ENCODE peak calls at places on chromosomes 16 and 17, in five cellular contexts. U is sigmoid colon, O is H9, E is lung, Y is cardiac fibroblast. J is an unnamed sample.

GRCh38 chr16:89031715-89032659 is 55.0 kb upstream of the CBFA2T3 start:
- DNase-seq in U (no peak), O (no peak), E (peak; percentile 42), Y (no peak), J (no peak)

GRCh38 chr16:53415504-53415903 is 18.8 kb upstream of the RBL2 start:
- DNase-seq in U (no peak), O (peak; percentile 66), E (no peak), Y (no peak), J (peak; percentile 29)

GRCh38 chr16:1953734-1954133 is 755 bp downstream of the RPL3L start:
- DNase-seq in U (no peak), O (no peak), E (no peak), Y (no peak), J (no peak)

GRCh38 chr16:27690604-27691003 is 140.7 kb downstream of the KATNIP start:
- DNase-seq in U (no peak), O (peak; percentile 52), E (no peak), Y (peak; percentile 42), J (peak; percentile 9)

GRCh38 chr16:57266531-57267268 is 17.8 kb downstream of the PLLP start:
- DNase-seq in U (no peak), O (no peak), E (no peak), Y (no peak), J (peak; percentile 37)

GRCh38 chr17:31413871-31414589 is 22.6 kb downstream of the RAB11FIP4 start:
- DNase-seq in U (peak; percentile 56), O (no peak), E (no peak), Y (peak; percentile 73), J (peak; percentile 61)

GRCh38 chr16:70772493-70772892 is 28.5 kb downstream of the VAC14 start:
- DNase-seq in U (no peak), O (no peak), E (no peak), Y (peak; percentile 69), J (no peak)

GRCh38 chr17:21539146-21539545 is 153.2 kb upstream of the KCNJ18 start:
- DNase-seq in U (no peak), O (no peak), E (no peak), Y (peak; percentile 67), J (peak; percentile 35)

GRCh38 chr16:85615014-85615851 is 2.1 kb downstream of the GSE1 start:
- DNase-seq in U (no peak), O (peak; percentile 70), E (peak; percentile 87), Y (no peak), J (peak; percentile 92)

GRCh38 chr16:12775689-12776236 is 27.9 kb downstream of the CPPED1 start:
- DNase-seq in U (no peak), O (no peak), E (no peak), Y (no peak), J (no peak)

GRCh38 chr16:82658796-82659195 is 32.0 kb downstream of the CDH13 start:
- DNase-seq in U (no peak), O (no peak), E (no peak), Y (no peak), J (no peak)

GRCh38 chr16:86462334-86463084 is 47.8 kb upstream of the FOXF1 start:
- DNase-seq in U (peak; percentile 98), O (no peak), E (no peak), Y (no peak), J (no peak)

GRCh38 chr17:46944931-46945330 is 22.0 kb downstream of the GOSR2 start:
- DNase-seq in U (no peak), O (no peak), E (no peak), Y (no peak), J (no peak)

GRCh38 chr17:27601975-27602302 is 29.0 kb upstream of the LGALS9 start:
- DNase-seq in U (no peak), O (no peak), E (no peak), Y (no peak), J (no peak)
- TF ChIP-seq CTCF in U (no peak), O (peak; percentile 7), E (no peak), Y (no peak), J (no peak)

GRCh38 chr17:82107341-82107860 is 9.4 kb upstream of the FASN start:
- DNase-seq in U (peak; percentile 67), O (no peak), E (no peak), Y (no peak), J (no peak)

GRCh38 chr17:82104797-82105416 is 6.9 kb upstream of the FASN start:
- DNase-seq in U (no peak), O (no peak), E (no peak), Y (no peak), J (no peak)

GRCh38 chr17:82106697-82107305 is 8.8 kb upstream of the FASN start:
- DNase-seq in U (peak; percentile 61), O (no peak), E (no peak), Y (no peak), J (no peak)

GRCh38 chr17:82105417-82105881 is 7.4 kb upstream of the FASN start:
- DNase-seq in U (peak; percentile 64), O (no peak), E (no peak), Y (no peak), J (no peak)

GRCh38 chr17:82105882-82106696 is 8.1 kb upstream of the FASN start:
- DNase-seq in U (peak; percentile 73), O (peak; percentile 95), E (peak; percentile 81), Y (peak; percentile 50), J (peak; percentile 91)
- TF ChIP-seq CTCF in U (no peak), O (peak; percentile 67), E (no peak), Y (peak; percentile 53), J (peak; percentile 28)

DNA sequence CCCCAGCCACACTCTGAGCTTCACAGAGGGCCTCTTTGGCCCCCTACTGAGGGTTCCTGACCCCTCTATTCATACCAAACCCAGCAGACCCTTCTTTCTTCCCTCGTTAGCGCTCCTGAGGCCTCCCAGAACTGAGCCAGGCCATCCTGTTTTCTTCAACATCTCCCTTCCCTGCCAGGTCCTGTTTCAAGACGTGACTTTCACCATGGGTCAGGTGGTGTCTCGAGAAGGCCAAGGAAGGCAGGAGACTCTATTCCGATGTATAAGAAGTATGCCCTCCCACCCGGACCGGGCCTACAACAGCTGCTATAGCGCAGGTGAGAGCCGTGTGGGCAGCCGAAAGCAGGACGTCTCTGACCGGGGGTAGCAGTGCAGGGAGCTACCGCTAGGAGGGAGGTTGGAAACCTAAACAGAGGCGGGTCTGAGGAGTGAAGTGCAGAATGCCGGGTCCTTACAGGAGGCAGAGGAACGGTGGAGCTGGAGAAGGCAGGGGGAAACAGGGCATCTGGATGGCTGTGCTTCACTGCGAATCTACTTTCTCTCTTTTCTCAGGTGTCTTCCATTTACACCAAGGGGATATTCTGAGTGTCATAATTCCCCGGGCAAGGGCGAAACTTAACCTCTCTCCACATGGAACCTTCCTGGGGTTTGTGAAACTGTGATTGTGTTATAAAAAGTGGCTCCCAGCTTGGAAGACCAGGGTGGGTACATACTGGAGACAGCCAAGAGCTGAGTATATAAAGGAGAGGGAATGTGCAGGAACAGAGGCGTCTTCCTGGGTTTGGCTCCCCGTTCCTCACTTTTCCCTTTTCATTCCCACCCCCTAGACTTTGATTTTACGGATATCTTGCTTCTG is 1.3 kb upstream of the SENP3 start:
- DNase-seq in U (peak; percentile 86), O (peak; percentile 94), E (peak; percentile 67), Y (peak; percentile 65), J (no peak)
- TF ChIP-seq CTCF in U (peak; percentile 82), O (peak; percentile 65), E (no peak), Y (peak; percentile 86), J (peak; percentile 37)

DNA sequence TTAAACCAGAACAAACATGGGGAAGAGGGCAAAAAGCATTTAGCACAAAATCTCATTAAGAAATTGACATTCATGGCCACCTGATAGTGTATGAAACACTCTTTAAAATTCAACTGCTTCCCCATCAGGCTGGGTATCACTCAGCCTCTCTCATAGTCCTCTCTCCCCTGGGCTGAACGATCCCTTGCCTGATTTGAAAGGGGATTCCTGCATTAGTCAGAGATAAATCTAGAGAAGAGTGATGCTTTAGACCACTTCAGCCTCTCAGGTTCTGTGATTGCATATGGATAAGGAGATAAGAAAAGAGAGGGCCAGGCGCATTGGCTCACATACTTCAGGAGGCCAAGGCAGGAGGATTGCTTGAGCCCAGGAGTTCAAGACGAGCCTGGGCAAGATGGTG is 280.0 kb downstream of the SOX9 start:
- DNase-seq in U (no peak), O (no peak), E (no peak), Y (no peak), J (no peak)
- TF ChIP-seq CTCF in U (no peak), O (no peak), E (no peak), Y (no peak), J (no peak)

GRCh38 chr17:40298726-40299125 is 10.3 kb upstream of the RARA start:
- DNase-seq in U (no peak), O (no peak), E (no peak), Y (no peak), J (no peak)

GRCh38 chr17:40303706-40304450 is 5.1 kb upstream of the RARA start:
- DNase-seq in U (peak; percentile 95), O (no peak), E (no peak), Y (peak; percentile 77), J (no peak)

GRCh38 chr17:40304464-40304863 is 4.5 kb upstream of the RARA start:
- DNase-seq in U (peak; percentile 74), O (no peak), E (no peak), Y (peak; percentile 74), J (no peak)

GRCh38 chr17:40303009-40303657 is 5.8 kb upstream of the RARA start:
- DNase-seq in U (no peak), O (no peak), E (peak; percentile 57), Y (peak; percentile 82), J (peak; percentile 70)

DNA sequence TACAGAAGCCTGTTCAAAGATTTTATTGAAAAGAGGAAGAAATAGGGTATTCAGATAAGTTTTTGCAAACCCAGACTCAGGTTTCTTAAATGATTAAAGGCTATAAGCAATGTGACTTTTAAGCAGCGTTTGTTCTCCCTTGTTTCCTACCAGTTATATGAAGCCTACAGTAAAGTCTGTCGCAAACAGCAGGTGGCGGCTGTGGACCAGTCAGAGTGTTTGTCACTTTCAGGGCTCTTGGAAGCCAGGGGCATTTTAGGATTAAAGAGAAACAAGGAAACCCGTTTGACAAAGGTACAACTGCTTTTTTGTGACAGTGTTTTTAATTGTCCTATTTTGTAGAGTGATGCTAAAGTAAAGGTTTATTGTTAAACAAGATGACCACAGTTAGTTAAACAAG is 7.7 kb upstream of the RARA start:
- DNase-seq in U (no peak), O (no peak), E (no peak), Y (no peak), J (no peak)
- TF ChIP-seq CTCF in U (no peak), O (peak; percentile 36), E (no peak), Y (no peak), J (no peak)

GRCh38 chr16:20026673-20027072 is 47.0 kb downstream of the GPR139 start:
- DNase-seq in U (no peak), O (no peak), E (no peak), Y (no peak), J (no peak)

GRCh38 chr16:20020083-20020482 is 53.6 kb downstream of the GPR139 start:
- DNase-seq in U (no peak), O (no peak), E (no peak), Y (no peak), J (no peak)

GRCh38 chr16:20020976-20021375 is 52.7 kb downstream of the GPR139 start:
- DNase-seq in U (no peak), O (no peak), E (no peak), Y (no peak), J (no peak)

DNA sequence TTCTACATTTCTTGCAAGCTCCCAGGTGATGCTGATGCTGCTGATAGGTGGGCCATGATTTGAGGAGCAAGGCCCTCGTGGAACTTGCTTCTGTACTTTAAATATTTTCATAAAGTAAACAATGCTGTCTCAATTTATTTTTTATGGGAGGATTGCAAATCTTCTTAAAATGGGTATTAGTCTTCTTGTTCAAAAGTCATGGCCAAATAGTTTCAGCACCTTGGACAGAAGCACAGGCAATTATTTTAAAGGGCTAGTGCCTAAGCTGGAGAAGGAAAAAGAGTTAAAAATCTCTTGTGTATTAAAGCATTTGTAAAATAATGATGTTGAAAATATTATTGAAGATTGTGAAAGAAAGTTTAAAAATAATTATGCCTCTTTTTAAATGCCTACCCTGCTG is 50.5 kb downstream of the GPR139 start:
- DNase-seq in U (no peak), O (no peak), E (no peak), Y (peak; percentile 22), J (peak; percentile 1)
- TF ChIP-seq CTCF in U (no peak), O (no peak), E (no peak), Y (no peak), J (no peak)

J was measured in MCF 10A.